ENCODE peak calls at places on chromosomes 1 and 21, in nine cellular contexts. N is tibial artery; B is upper lobe of right lung; R is uterus; P is heart left ventricle; X is left ventricle myocardium inferior; Z is CD8-positive, alpha-beta memory T cell; L is neural progenitor cell; W is Peyer's patch. J is an unnamed sample. For H3K36me3, the result is how much of the 10 kb centered on the place peaks cover.

GRCh38 chr1:56434025-56434424 is 145.3 kb downstream of the PLPP3 start:
- DNase-seq in N (no peak), B (no peak), R (no peak), P (no peak), X (no peak), Z (no peak), L (no peak), W (no peak), J (peak)

GRCh38 chr21:45138199-45139002 is 64.0 kb downstream of the ADARB1 start:
- DNase-seq in N (peak), B (peak), R (peak), P (peak), X (peak), Z (peak), L (peak), W (peak), J (peak)

GRCh38 chr1:9202240-9202870 is 32.2 kb upstream of the H6PD start:
- DNase-seq in N (no peak), B (no peak), R (no peak), P (no peak), X (no peak), Z (no peak), L (no peak), W (no peak), J (peak)

GRCh38 chr1:116795482-116795829 is 41.2 kb downstream of the CD2 start:
- DNase-seq in N (no peak), B (no peak), R (no peak), P (no peak), X (no peak), Z (no peak), L (no peak), W (no peak), J (no peak)

GRCh38 chr1:107776898-107777663 is 187.9 kb downstream of the VAV3 start:
- DNase-seq in N (no peak), B (no peak), R (no peak), P (no peak), X (no peak), Z (no peak), L (no peak), W (no peak), J (no peak)

GRCh38 chr21:33451634-33452071 is 28.1 kb downstream of the TMEM50B start:
- DNase-seq in N (no peak), B (no peak), R (no peak), P (no peak), X (no peak), Z (no peak), L (no peak), W (peak), J (no peak)

GRCh38 chr1:94593611-94594010 is 52.1 kb upstream of the F3 start:
- DNase-seq in N (no peak), B (no peak), R (no peak), P (no peak), X (no peak), Z (no peak), L (no peak), W (no peak), J (no peak)

GRCh38 chr1:20552728-20553571 is 577 bp downstream of the FAM43B start:
- DNase-seq in N (no peak), B (no peak), R (no peak), P (no peak), X (no peak), Z (no peak), L (peak), W (no peak), J (no peak)

GRCh38 chr1:171948491-171948890 is 107.2 kb downstream of the DNM3 start:
- DNase-seq in N (no peak), B (no peak), R (no peak), P (no peak), X (no peak), Z (no peak), L (no peak), W (no peak), J (no peak)

GRCh38 chr21:30102881-30103280 is 63.7 kb downstream of the CLDN17 start:
- DNase-seq in N (no peak), B (no peak), R (no peak), P (no peak), X (no peak), Z (no peak), L (peak), W (no peak), J (no peak)

GRCh38 chr1:110477445-110477957 is 26.6 kb downstream of the PROK1 start:
- DNase-seq in N (no peak), B (no peak), R (no peak), P (no peak), X (no peak), Z (no peak), L (peak), W (no peak), J (no peak)

GRCh38 chr1:232620356-232620841 is 9.5 kb downstream of the SIPA1L2 start:
- DNase-seq in N (peak), B (no peak), R (peak), P (peak), X (peak), Z (no peak), L (no peak), W (no peak), J (peak)

GRCh38 chr1:106756752-106757151 is 299.7 kb upstream of the PRMT6 start:
- DNase-seq in N (no peak), B (no peak), R (no peak), P (no peak), X (no peak), Z (no peak), L (no peak), W (no peak), J (no peak)

GRCh38 chr1:33298623-33299277 is 22.1 kb downstream of the A3GALT2 start:
- DNase-seq in N (peak), B (peak), R (peak), P (peak), X (peak), Z (peak), L (peak), W (peak), J (peak)

GRCh38 chr1:22665752-22666151 is 12.7 kb downstream of the C1QB start:
- DNase-seq in N (no peak), B (no peak), R (no peak), P (no peak), X (no peak), Z (no peak), L (peak), W (peak), J (peak)

GRCh38 chr1:19315378-19316206 is 3.5 kb downstream of the SLC66A1 start:
- DNase-seq in N (no peak), B (no peak), R (no peak), P (no peak), X (no peak), Z (no peak), L (no peak), W (peak), J (peak)

GRCh38 chr1:49016030-49016991 is 239.6 kb upstream of the BEND5 start:
- DNase-seq in N (no peak), B (no peak), R (no peak), P (no peak), X (no peak), Z (no peak), L (no peak), W (no peak), J (no peak)

GRCh38 chr1:154760469-154760933 is 109.6 kb downstream of the KCNN3 start:
- DNase-seq in N (no peak), B (peak), R (peak), P (peak), X (peak), Z (peak), L (peak), W (peak), J (no peak)
- H3K4me3 ChIP-seq in N (peak), B (peak), R (no peak), P (peak), X (peak), Z (peak), L (peak), W (peak), J (peak)

GRCh38 chr1:180982424-180982823 is 40.2 kb downstream of the STX6 start:
- DNase-seq in N (no peak), B (no peak), R (no peak), P (no peak), X (no peak), Z (no peak), L (no peak), W (no peak), J (no peak)

GRCh38 chr1:180994262-180994661 is 28.4 kb downstream of the STX6 start:
- DNase-seq in N (no peak), B (no peak), R (no peak), P (no peak), X (no peak), Z (no peak), L (no peak), W (no peak), J (peak)

GRCh38 chr1:180988221-180988826 is 34.3 kb downstream of the STX6 start:
- DNase-seq in N (no peak), B (no peak), R (no peak), P (no peak), X (no peak), Z (no peak), L (peak), W (no peak), J (no peak)
- H3K36me3 ChIP-seq in N (half or more), B (half or more), R (under half), P (under half), X (half or more), Z (under half), L (under half), W (under half), J (under half)

GRCh38 chr1:152053375-152053774 is 16.6 kb upstream of the S100A11 start:
- DNase-seq in N (no peak), B (no peak), R (no peak), P (no peak), X (no peak), Z (no peak), L (no peak), W (peak), J (no peak)
- H3K4me3 ChIP-seq in N (no peak), B (no peak), R (no peak), P (no peak), X (no peak), Z (no peak), L (no peak), W (no peak), J (no peak)

GRCh38 chr1:227707807-227708206 is 27.3 kb downstream of the JMJD4 start:
- DNase-seq in N (no peak), B (no peak), R (no peak), P (no peak), X (no peak), Z (no peak), L (no peak), W (no peak), J (no peak)

GRCh38 chr1:227712648-227713047 is 22.5 kb downstream of the JMJD4 start:
- DNase-seq in N (no peak), B (no peak), R (no peak), P (no peak), X (no peak), Z (no peak), L (no peak), W (no peak), J (no peak)

GRCh38 chr1:227709451-227709850 is 25.7 kb downstream of the JMJD4 start:
- DNase-seq in N (no peak), B (no peak), R (no peak), P (no peak), X (no peak), Z (no peak), L (no peak), W (no peak), J (no peak)
- H3K36me3 ChIP-seq in N (under half), B (under half), R (under half), P (under half), X (under half), Z (under half), L (under half), W (under half), J (under half)

DNA sequence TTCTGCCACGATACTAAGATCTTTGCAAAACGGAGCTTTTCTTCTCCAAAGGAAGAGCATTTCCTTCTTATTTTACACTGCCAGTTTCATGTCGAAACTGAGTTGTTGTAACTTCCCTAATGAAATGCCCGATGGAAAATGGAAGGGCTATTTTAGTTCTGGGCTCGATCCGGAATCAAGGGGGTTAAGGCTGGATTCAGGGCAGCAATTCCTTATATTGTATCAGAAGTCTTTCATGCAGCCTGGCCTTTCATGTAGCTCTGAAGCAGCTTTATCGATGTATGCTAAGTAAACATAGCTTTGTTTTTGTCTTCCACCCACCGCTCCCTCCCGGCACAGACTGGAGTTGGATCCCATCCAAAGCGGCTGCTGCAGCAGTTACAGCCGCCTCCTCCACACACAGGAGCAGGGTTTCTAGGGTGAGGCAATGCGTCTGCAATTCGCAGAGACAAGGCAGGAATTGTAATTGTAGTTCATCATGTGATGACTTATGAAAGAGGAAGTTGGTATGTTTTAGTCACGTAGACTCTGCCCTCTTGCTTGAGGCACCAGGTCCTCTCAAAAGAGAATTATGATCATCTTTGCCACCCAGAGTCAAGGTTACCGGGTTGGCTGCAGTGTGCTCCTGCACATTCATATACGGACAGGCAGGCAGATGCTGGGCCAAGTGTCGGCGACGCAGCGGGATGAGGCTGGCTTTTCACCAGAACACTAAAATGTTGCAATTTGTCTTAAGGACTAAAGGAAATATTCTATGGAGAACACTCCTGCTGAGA is 2.6 kb upstream of the IRF2BP2 start:
- DNase-seq in N (peak), B (peak), R (peak), P (peak), X (peak), Z (peak), L (peak), W (peak), J (peak)
- H3K4me3 ChIP-seq in N (peak), B (peak), R (peak), P (peak), X (peak), Z (peak), L (no peak), W (no peak), J (peak)

DNA sequence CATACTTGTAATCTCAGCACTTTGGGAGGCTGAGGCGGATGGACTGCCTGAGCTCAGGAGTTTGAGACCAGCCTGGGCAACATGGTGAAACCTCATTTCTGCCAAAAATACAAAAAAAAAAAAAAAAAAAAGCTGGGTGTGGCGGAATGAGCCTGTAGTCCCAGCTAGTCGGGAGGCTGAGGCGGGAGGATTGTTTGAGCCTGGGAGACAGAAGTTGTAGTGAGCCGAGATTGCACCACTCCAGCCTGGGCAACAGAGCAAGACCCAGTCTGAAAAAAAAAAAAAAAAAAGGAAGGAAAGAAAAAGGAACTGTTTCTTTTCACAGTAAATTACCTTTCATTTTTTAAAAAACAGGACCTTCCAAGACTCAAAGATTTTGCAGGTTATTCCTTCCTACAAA is 29.5 kb downstream of the LIN9 start:
- DNase-seq in N (no peak), B (no peak), R (no peak), P (no peak), X (no peak), Z (no peak), L (no peak), W (no peak), J (no peak)
- H3K36me3 ChIP-seq in N (under half), B (under half), R (under half), P (under half), X (under half), Z (under half), L (under half), W (under half), J (under half)

GRCh38 chr1:159783724-159784123 is 3.0 kb downstream of the DUSP23 start:
- DNase-seq in N (no peak), B (no peak), R (no peak), P (no peak), X (no peak), Z (no peak), L (no peak), W (no peak), J (no peak)

GRCh38 chr1:159780583-159781582 is at the start of gene DUSP23:
- DNase-seq in N (peak), B (peak), R (peak), P (peak), X (peak), Z (peak), L (peak), W (peak), J (peak)

GRCh38 chr1:159778266-159778665 is 2.5 kb upstream of the DUSP23 start:
- DNase-seq in N (no peak), B (no peak), R (no peak), P (no peak), X (no peak), Z (no peak), L (no peak), W (no peak), J (no peak)

GRCh38 chr1:159779403-159779851 is 1.3 kb upstream of the DUSP23 start:
- DNase-seq in N (peak), B (no peak), R (no peak), P (no peak), X (no peak), Z (no peak), L (no peak), W (no peak), J (no peak)

GRCh38 chr1:159781992-159782391 is 1.2 kb downstream of the DUSP23 start:
- DNase-seq in N (no peak), B (no peak), R (no peak), P (no peak), X (no peak), Z (no peak), L (no peak), W (no peak), J (no peak)
- H3K4me3 ChIP-seq in N (no peak), B (peak), R (no peak), P (peak), X (peak), Z (no peak), L (no peak), W (no peak), J (peak)

DNA sequence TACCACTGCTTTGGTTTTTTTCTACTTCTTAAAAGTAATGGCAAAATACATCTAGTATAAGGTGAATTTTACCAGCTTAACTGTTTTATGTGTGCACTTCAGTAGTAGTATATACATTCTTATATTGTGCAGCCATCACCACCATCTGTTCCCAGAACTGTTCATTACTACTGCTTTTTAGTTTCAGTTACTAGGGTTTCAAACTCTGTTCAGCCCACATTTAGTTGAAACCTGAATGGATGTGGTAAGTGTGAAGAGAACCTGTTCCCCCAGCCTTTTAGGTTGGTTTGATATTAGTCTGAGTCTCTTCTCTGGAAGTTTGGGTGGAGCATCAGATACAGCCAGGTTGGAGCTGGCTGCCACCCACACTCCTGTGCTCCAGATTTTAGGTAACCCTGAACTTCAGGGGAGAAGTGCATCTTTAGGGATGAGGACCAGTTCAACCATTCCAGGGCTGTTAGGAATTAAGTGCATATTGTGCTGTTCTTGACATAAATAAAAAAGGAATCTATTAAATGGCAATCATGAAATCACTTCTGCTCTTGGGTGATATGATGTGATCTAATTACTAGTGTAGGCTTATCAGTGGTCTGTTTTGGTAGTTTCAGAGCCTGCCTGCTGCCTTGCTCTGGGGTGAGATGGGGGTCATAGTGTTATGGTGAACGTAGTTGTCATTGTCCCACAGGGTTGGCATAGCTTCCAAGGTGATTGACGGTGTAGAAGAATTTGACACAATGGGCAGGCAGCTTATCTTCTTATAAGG is 32.1 kb downstream of the URB2 start:
- DNase-seq in N (no peak), B (no peak), R (no peak), P (no peak), X (no peak), Z (no peak), L (no peak), W (no peak), J (no peak)
- H3K36me3 ChIP-seq in N (under half), B (half or more), R (under half), P (under half), X (under half), Z (under half), L (under half), W (under half), J (under half)

GRCh38 chr1:30908886-30909777 is 574 bp upstream of the SDC3 start:
- DNase-seq in N (peak), B (peak), R (no peak), P (no peak), X (peak), Z (no peak), L (peak), W (peak), J (no peak)
- H3K4me3 ChIP-seq in N (peak), B (peak), R (peak), P (peak), X (peak), Z (peak), L (peak), W (peak), J (peak)

GRCh38 chr1:55057270-55057955 is 18.1 kb downstream of the PCSK9 start:
- DNase-seq in N (no peak), B (no peak), R (no peak), P (no peak), X (no peak), Z (no peak), L (no peak), W (no peak), J (no peak)

GRCh38 chr1:55057956-55058298 is 18.6 kb downstream of the PCSK9 start:
- DNase-seq in N (no peak), B (no peak), R (no peak), P (no peak), X (no peak), Z (no peak), L (no peak), W (no peak), J (no peak)

GRCh38 chr1:55055084-55055882 is 15.9 kb downstream of the PCSK9 start:
- DNase-seq in N (no peak), B (no peak), R (no peak), P (no peak), X (no peak), Z (no peak), L (no peak), W (no peak), J (no peak)

GRCh38 chr1:55055951-55056631 is 16.7 kb downstream of the PCSK9 start:
- DNase-seq in N (no peak), B (no peak), R (no peak), P (no peak), X (no peak), Z (no peak), L (no peak), W (no peak), J (no peak)

GRCh38 chr1:55056632-55056992 is 17.3 kb downstream of the PCSK9 start:
- DNase-seq in N (no peak), B (no peak), R (no peak), P (no peak), X (no peak), Z (no peak), L (no peak), W (no peak), J (no peak)
- H3K36me3 ChIP-seq in N (under half), B (under half), R (under half), P (under half), X (under half), Z (under half), L (under half), W (under half), J (under half)